ENCODE peak calls at places on chromosomes 3 and 15, in five cellular contexts. T is coronary artery, W is fibroblast of lung, K is AG04450, S is BJ. D is an unnamed sample.

GRCh38 chr3:30161370-30161769 is 445.0 kb upstream of the TGFBR2 start:
- DNase-seq in T (no peak), W (peak; percentile 54), K (peak; percentile 10), S (peak; percentile 23), D (peak; percentile 2)

GRCh38 chr15:38130739-38131498 is 121.7 kb upstream of the SPRED1 start:
- DNase-seq in T (peak; percentile 84), W (peak; percentile 97), K (peak; percentile 93), S (peak; percentile 92), D (peak; percentile 79)

GRCh38 chr3:15659254-15659975 is 57.9 kb downstream of the BTD start:
- DNase-seq in T (no peak), W (no peak), K (no peak), S (no peak), D (no peak)

GRCh38 chr15:39300451-39301153 is 280.3 kb upstream of the THBS1 start:
- DNase-seq in T (no peak), W (peak; percentile 87), K (no peak), S (no peak), D (no peak)

GRCh38 chr15:45372032-45372995 is 6.0 kb downstream of the GATM start:
- DNase-seq in T (no peak), W (no peak), K (no peak), S (no peak), D (no peak)

GRCh38 chr3:155423526-155423925 is 130.0 kb upstream of the STRIT1 start:
- DNase-seq in T (no peak), W (no peak), K (no peak), S (no peak), D (no peak)

GRCh38 chr15:40769310-40770146 is at the start of gene C15orf62:
- DNase-seq in T (no peak), W (peak; percentile 71), K (no peak), S (no peak), D (peak; percentile 56)

GRCh38 chr3:57518276-57518914 is 25.7 kb downstream of the DNAH12 start:
- DNase-seq in T (no peak), W (peak; percentile 84), K (no peak), S (no peak), D (no peak)

GRCh38 chr15:31266712-31267111 is 59.9 kb upstream of the KLF13 start:
- DNase-seq in T (peak; percentile 65), W (no peak), K (no peak), S (no peak), D (peak; percentile 45)

GRCh38 chr15:83526319-83526718 is 79.2 kb downstream of the SH3GL3 start:
- DNase-seq in T (no peak), W (no peak), K (no peak), S (no peak), D (no peak)
- H3K4me3 ChIP-seq in T (no peak overlapping the region), W (no peak overlapping the region), K (no peak overlapping the region), S (no peak overlapping the region), D (no peak overlapping the region)

DNA sequence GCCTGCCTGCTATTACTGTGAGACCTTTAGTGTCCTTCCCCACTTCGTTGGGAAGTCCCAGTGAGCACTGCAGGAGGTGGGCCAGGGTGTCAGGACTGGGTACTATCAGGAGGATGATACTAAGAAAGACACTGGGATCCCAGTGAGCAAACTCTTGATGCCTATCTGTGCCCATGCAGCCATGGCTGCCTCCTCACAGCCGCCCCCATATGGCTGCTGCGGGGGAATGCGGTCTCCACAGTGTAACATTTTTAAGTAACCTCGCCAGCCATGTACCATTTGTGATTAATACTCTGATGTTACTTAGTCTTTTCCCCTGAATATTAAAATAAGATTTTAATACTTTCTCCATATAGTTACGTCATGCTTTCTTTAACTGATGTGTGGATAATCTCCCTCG is 312.2 kb downstream of the RYR3 start:
- DNase-seq in T (no peak), W (no peak), K (no peak), S (no peak), D (no peak)
- TF ChIP-seq CTCF in T (no peak), W (no peak), K (no peak), S (no peak), D (no peak)

DNA sequence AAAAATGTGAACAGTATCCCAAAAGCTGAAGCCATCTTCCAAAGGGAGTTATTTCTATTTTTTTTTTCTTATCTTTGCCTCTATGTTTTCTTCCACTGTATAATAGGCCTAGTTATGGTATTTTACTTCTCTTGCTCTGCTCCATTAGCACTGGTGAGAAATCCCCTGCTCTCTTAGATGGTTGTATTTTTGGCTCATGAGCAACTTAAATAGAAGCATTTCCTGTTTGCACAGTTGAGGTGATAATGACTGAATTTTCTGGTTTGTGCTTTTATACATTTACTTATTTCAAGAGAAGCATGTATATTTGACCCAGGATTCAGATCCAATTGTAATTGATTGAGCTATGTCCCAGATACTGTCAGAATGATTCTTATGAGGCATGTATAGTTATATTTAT is 61.6 kb upstream of the CD200R1L start:
- DNase-seq in T (no peak), W (no peak), K (no peak), S (no peak), D (no peak)
- H3K4me3 ChIP-seq in T (no peak overlapping the region), W (no peak overlapping the region), K (no peak overlapping the region), S (no peak overlapping the region), D (no peak overlapping the region)

GRCh38 chr3:49617390-49618013 is 56.6 kb upstream of the APEH start:
- DNase-seq in T (no peak), W (no peak), K (no peak), S (no peak), D (no peak)
- TF ChIP-seq CTCF in T (no peak), W (no peak), K (no peak), S (no peak), D (no peak)

GRCh38 chr15:76196286-76196948 is 114.9 kb downstream of the ETFA start:
- DNase-seq in T (no peak), W (peak; percentile 88), K (peak; percentile 75), S (peak; percentile 63), D (peak; percentile 81)
- H3K4me3 ChIP-seq in T (no peak overlapping the region), W (no peak overlapping the region), K (no peak overlapping the region), S (no peak overlapping the region), D (no peak overlapping the region)

DNA sequence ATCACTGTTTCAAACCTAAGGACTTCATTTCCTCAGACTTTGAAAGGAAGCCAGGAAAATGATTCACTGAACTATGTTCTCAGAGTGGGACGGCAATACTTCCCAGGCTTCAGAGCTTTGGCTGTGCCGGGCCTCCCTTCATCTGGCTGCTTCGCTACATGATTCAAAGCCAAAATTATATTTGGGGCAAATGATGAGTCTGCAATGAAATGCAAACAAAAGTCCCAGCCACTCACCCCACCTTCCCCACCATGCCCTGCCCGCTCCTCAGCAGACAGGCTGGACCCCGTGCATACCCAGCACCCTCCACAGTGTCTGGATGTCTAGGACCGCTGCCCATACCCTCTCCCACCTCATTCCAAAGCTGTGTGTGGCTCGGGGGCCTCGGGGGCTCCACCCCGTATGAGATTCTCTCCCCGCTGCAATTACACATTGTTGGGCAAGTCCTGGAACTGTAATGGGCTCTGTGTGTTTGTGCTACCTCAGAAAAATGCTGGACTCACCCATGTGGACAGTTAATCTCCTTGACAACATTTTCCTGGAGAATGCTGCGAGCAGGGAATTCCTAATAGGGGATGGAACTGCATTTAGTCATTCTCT is 32.2 kb downstream of the ATP10A start:
- DNase-seq in T (peak; percentile 95), W (peak; percentile 98), K (peak; percentile 87), S (peak; percentile 95), D (no peak)
- TF ChIP-seq CTCF in T (no peak), W (no peak), K (no peak), S (no peak), D (no peak)

D was measured in mucosa of descending colon.